ENCODE peak calls at places on chromosomes 4 and X, in five cellular contexts. G is fibroblast of lung, W is mesenchymal stem cell, O is thyroid gland, A is neuronal stem cell. M is an unnamed sample.

GRCh38 chr4:152640058-152640921 is 39.5 kb downstream of the TMEM154 start:
- DNase-seq in G (peak; percentile 51), W (peak; percentile 38), O (no peak), A (no peak), M (no peak)

GRCh38 chr4:15690020-15690809 is 8.6 kb downstream of the FAM200B start:
- DNase-seq in G (peak; percentile 64), W (peak; percentile 97), O (no peak), A (peak; percentile 42), M (no peak)

GRCh38 chrX:20989361-20989760 is 384.9 kb upstream of the CNKSR2 start:
- DNase-seq in G (no peak), W (no peak), O (no peak), A (no peak), M (no peak)

GRCh38 chrX:147890766-147891165 is 21.0 kb upstream of the FMR1 start:
- DNase-seq in G (no peak), W (no peak), O (no peak), A (no peak), M (no peak)

GRCh38 chr4:132504438-132504837 is 644.7 kb upstream of the PCDH10 start:
- DNase-seq in G (no peak), W (peak; percentile 19), O (no peak), A (no peak), M (no peak)

GRCh38 chrX:33211356-33212254 is at the start of gene DMD:
- DNase-seq in G (peak; percentile 88), W (peak; percentile 71), O (peak; percentile 24), A (no peak), M (no peak)

GRCh38 chrX:18674417-18674787 is 2.5 kb upstream of the RS1 start:
- DNase-seq in G (no peak), W (peak; percentile 3), O (peak; percentile 38), A (peak; percentile 5), M (peak; percentile 34)

GRCh38 chrX:104566921-104567501 is 1.0 kb downstream of the IL1RAPL2 start:
- DNase-seq in G (no peak), W (peak; percentile 0), O (peak; percentile 8), A (no peak), M (no peak)

GRCh38 chrX:28278236-28278635 is 297.0 kb upstream of the DCAF8L1 start:
- DNase-seq in G (peak; percentile 0), W (no peak), O (no peak), A (no peak), M (no peak)

GRCh38 chr4:91116861-91117260 is 989.7 kb downstream of the CCSER1 start:
- DNase-seq in G (peak; percentile 42), W (peak; percentile 15), O (no peak), A (no peak), M (no peak)

GRCh38 chr4:14110407-14110806 is 482.9 kb upstream of the BOD1L1 start:
- DNase-seq in G (peak; percentile 65), W (peak; percentile 9), O (no peak), A (no peak), M (no peak)

GRCh38 chr4:56570041-56570440 is 64.5 kb downstream of the ARL9 start:
- DNase-seq in G (no peak), W (peak; percentile 78), O (no peak), A (no peak), M (no peak)

GRCh38 chr4:181030961-181031360 is 1212.2 kb upstream of the TENM3 start:
- DNase-seq in G (peak; percentile 69), W (no peak), O (no peak), A (no peak), M (no peak)

GRCh38 chr4:40363382-40363920 is 28.3 kb downstream of the CHRNA9 start:
- DNase-seq in G (no peak), W (no peak), O (peak; percentile 86), A (no peak), M (peak; percentile 72)

GRCh38 chr4:76733380-76733779 is 164.6 kb downstream of the SOWAHB start:
- DNase-seq in G (no peak), W (no peak), O (peak; percentile 61), A (no peak), M (no peak)

GRCh38 chr4:72997409-72997808 is 72.1 kb downstream of the COX18 start:
- DNase-seq in G (no peak), W (no peak), O (peak; percentile 55), A (no peak), M (no peak)

GRCh38 chr4:138308421-138308820 is 66.3 kb upstream of the SLC7A11 start:
- DNase-seq in G (no peak), W (peak; percentile 68), O (peak; percentile 9), A (no peak), M (no peak)

GRCh38 chr4:138021116-138021820 is 220.9 kb downstream of the SLC7A11 start:
- DNase-seq in G (no peak), W (no peak), O (no peak), A (no peak), M (no peak)

GRCh38 chrX:6909396-6909795 is 238.1 kb upstream of the STS start:
- DNase-seq in G (no peak), W (no peak), O (no peak), A (no peak), M (no peak)

GRCh38 chrX:39012561-39013209 is 211.4 kb downstream of the MID1IP1 start:
- DNase-seq in G (peak; percentile 14), W (peak; percentile 54), O (no peak), A (no peak), M (no peak)

GRCh38 chr4:17721496-17722360 is 59.7 kb downstream of the FAM184B start:
- DNase-seq in G (no peak), W (no peak), O (no peak), A (no peak), M (no peak)

GRCh38 chr4:13706716-13707115 is 79.2 kb upstream of the BOD1L1 start:
- DNase-seq in G (no peak), W (no peak), O (no peak), A (no peak), M (no peak)

GRCh38 chr4:158147151-158147550 is 25.7 kb downstream of the GASK1B start:
- DNase-seq in G (no peak), W (no peak), O (no peak), A (no peak), M (no peak)

GRCh38 chr4:174663254-174663653 is 141.0 kb upstream of the HPGD start:
- DNase-seq in G (peak; percentile 30), W (no peak), O (no peak), A (no peak), M (no peak)

GRCh38 chr4:115851918-115852766 is 738.7 kb upstream of the NDST4 start:
- DNase-seq in G (no peak), W (peak; percentile 64), O (peak; percentile 28), A (peak; percentile 40), M (peak; percentile 53)

GRCh38 chr4:177434667-177435066 is 7.6 kb downstream of the AGA start:
- DNase-seq in G (no peak), W (no peak), O (no peak), A (no peak), M (no peak)

GRCh38 chr4:29734343-29734742 is 985.8 kb upstream of the PCDH7 start:
- DNase-seq in G (peak; percentile 3), W (no peak), O (no peak), A (no peak), M (no peak)

GRCh38 chr4:144353240-144353639 is 212.7 kb upstream of the GYPA start:
- DNase-seq in G (no peak), W (no peak), O (no peak), A (no peak), M (no peak)

GRCh38 chr4:122855491-122855890 is 28.9 kb downstream of the FGF2 start:
- DNase-seq in G (no peak), W (no peak), O (no peak), A (no peak), M (no peak)

GRCh38 chr4:7742807-7743158 is 196.9 kb downstream of the AFAP1 start:
- DNase-seq in G (no peak), W (no peak), O (no peak), A (no peak), M (no peak)

GRCh38 chrX:102917801-102918200 is 19.3 kb upstream of the RAB40AL start:
- DNase-seq in G (no peak), W (no peak), O (no peak), A (no peak), M (no peak)

GRCh38 chrX:40097101-40097491 is 662 bp downstream of the BCOR start:
- DNase-seq in G (no peak), W (peak; percentile 21), O (peak; percentile 15), A (no peak), M (no peak)

GRCh38 chr4:84263415-84263814 is 235.7 kb downstream of the NKX6-1 start:
- DNase-seq in G (no peak), W (no peak), O (no peak), A (no peak), M (no peak)

GRCh38 chr4:139337612-139338011 is 35.3 kb upstream of the NDUFC1 start:
- DNase-seq in G (no peak), W (no peak), O (no peak), A (no peak), M (no peak)

DNA sequence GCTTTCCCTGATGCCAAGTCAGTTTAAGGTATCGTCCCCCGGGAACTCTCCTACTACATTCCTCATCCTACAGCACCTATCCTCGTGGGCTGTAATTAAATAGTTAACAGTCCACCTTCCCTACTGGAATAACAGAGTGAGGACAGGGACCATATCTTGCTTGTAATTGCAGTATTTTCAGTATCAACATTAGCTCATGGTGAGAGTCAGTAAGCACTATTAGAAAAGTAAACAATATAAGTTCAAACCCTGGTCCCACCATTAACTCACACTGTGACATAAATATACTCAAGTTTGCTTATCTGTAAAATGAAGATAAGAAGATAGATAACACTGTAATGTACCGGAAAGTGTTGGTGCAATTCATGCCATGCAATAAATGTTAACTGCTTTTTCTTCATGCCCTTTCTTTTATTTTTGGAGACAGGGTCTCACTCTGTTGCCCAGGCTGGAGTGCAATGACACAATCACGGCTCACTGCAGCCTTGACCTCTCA is 61.3 kb downstream of the SH3RF1 start:
- DNase-seq in G (peak; percentile 33), W (no peak), O (no peak), A (no peak), M (no peak)
- H3K4me1 ChIP-seq in G (peaks cover 7% of the 10 kb centered on the region), W (peaks cover 2% of the 10 kb centered on the region), O (no peaks in the 10 kb centered on the region), A (peaks cover 20% of the 10 kb centered on the region), M (peaks cover 3% of the 10 kb centered on the region)

GRCh38 chrX:100404851-100405250 is 5.2 kb downstream of the PCDH19 start:
- DNase-seq in G (no peak), W (no peak), O (no peak), A (no peak), M (no peak)
- H3K27me3 ChIP-seq in G (peaks cover 3% of the 10 kb centered on the region), W (peaks cover 35% of the 10 kb centered on the region), O (peaks cover 3% of the 10 kb centered on the region), A (peaks cover 18% of the 10 kb centered on the region), M (peaks cover 26% of the 10 kb centered on the region)

GRCh38 chr4:186621959-186622553 is 66.7 kb upstream of the MTNR1A start:
- DNase-seq in G (peak; percentile 88), W (peak; percentile 88), O (no peak), A (no peak), M (no peak)
- H3K4me1 ChIP-seq in G (peaks cover 27% of the 10 kb centered on the region), W (peaks cover 15% of the 10 kb centered on the region), O (peaks cover 7% of the 10 kb centered on the region), A (peaks cover 3% of the 10 kb centered on the region), M (no peaks in the 10 kb centered on the region)

DNA sequence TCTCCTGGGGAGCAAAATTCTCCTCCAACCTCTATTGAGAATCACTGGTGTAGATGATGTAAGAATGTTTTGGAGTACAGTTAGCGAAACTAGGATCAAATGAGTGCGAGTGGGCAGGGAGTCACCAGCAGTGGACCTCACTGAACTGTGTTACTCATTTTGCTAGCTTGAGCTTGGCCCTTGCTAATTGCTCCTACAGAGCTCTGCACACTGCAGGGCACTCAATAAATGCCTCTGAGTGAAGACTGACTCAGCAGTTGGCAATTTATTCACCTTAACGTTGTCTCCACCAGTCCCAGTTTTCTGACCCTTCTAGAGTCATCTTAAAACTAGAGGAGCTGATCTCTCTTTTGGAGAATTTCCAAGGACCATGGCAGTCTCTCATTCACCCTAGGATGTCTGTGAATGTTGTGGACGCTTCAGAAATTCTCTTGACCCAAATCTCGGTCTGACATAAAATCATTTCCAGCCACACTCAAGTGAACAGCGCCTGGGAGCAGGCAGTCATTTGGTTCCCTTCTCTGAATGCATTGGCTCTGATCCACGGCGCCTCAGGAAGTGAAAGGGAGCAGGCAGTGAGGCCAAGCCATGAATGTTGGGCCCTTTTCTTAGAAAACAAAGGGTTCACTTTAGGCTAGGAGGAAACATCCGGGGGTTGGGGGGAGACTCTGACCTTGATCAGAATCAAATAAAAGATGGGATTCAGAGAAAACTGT is 148.2 kb downstream of the NWD2 start:
- DNase-seq in G (no peak), W (no peak), O (peak; percentile 95), A (no peak), M (peak; percentile 26)
- H3K27me3 ChIP-seq in G (no peaks in the 10 kb centered on the region), W (no peaks in the 10 kb centered on the region), O (no peaks in the 10 kb centered on the region), A (no peaks in the 10 kb centered on the region), M (no peaks in the 10 kb centered on the region)